ENCODE peak calls at places on chromosomes 4 and X, in eight cellular contexts. G is hepatocyte, R is uterus, T is cardiac fibroblast, P is tibial artery, B is Caco-2, A is right lobe of liver, L is fibroblast of pulmonary artery. W is an unnamed sample.

GRCh38 chr4:101284546-101284945 is 62.8 kb downstream of the PPP3CA start:
- DNase-seq in L (peak), A (no peak), B (no peak), P (no peak), G (no peak), R (no peak), T (peak), W (peak)

GRCh38 chr4:40301592-40301991 is 33.5 kb upstream of the CHRNA9 start:
- DNase-seq in B (no peak), G (no peak), T (no peak), L (no peak), R (no peak), A (no peak), P (no peak), W (no peak)

GRCh38 chrX:11472381-11472780 is 179.2 kb downstream of the AMELX start:
- DNase-seq in T (no peak), R (no peak), A (no peak), G (no peak), L (no peak), P (no peak), B (no peak), W (no peak)

GRCh38 chr4:166594326-166594946 is 639.9 kb downstream of the SPOCK3 start:
- DNase-seq in R (no peak), L (peak), P (no peak), B (peak), A (no peak), T (peak), G (peak), W (peak)

GRCh38 chrX:34521563-34521962 is 135.5 kb downstream of the TMEM47 start:
- DNase-seq in T (no peak), A (no peak), G (no peak), R (no peak), L (peak), B (peak), P (no peak), W (no peak)

GRCh38 chr4:3747582-3747906 is 18.6 kb upstream of the ADRA2C start:
- DNase-seq in R (no peak), A (no peak), B (peak), P (no peak), G (no peak), L (no peak), T (no peak), W (no peak)

GRCh38 chr4:86594559-86595425 is 677 bp downstream of the PTPN13 start:
- DNase-seq in G (peak), L (peak), T (peak), B (peak), P (peak), A (no peak), R (peak), W (peak)

GRCh38 chrX:41300758-41301437 is 33.1 kb upstream of the DDX3X start:
- DNase-seq in T (peak), P (peak), A (no peak), B (no peak), L (peak), G (no peak), R (no peak), W (peak)

GRCh38 chr4:109990307-109991257 is 77.9 kb downstream of the EGF start:
- DNase-seq in B (no peak), P (no peak), G (no peak), L (no peak), T (no peak), R (no peak), A (no peak), W (no peak)
- H3K4me3 ChIP-seq in B (no peak), P (no peak), G (no peak), L (no peak), T (no peak), R (no peak), A (no peak), W (no peak)

DNA sequence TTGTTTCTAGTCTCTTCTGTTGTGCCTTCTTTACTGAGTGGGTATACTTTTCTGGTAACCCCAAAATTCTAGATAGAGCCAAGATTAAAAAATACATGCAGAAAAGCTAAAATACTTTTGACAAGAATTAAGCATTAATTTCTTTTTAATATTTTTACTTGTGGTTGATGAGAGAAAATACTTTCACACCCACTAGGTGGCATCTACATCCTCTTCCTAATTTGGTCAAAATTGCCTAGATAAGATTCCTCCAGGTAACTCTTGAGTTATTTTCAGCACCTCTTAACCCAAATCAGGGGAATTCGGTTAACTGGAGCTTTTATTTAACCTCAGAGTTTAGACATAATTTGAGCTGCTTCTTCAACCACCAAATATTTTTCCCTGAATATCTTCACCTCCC is 28.4 kb upstream of the COX7B2 start:
- DNase-seq in T (peak), G (no peak), A (no peak), B (no peak), R (no peak), L (peak), P (no peak), W (peak)
- TF ChIP-seq CTCF in T (peak), G (peak), A (peak), B (no peak), R (no peak), L (peak), P (no peak), W (no peak)

GRCh38 chrX:107589243-107589642 is 39.1 kb upstream of the PRPS1 start:
- DNase-seq in R (no peak), B (no peak), T (no peak), A (no peak), P (no peak), L (no peak), G (no peak), W (no peak)
- H3K4me3 ChIP-seq in R (no peak), B (no peak), T (no peak), A (no peak), P (no peak), L (no peak), G (no peak), W (no peak)

GRCh38 chr4:20544645-20545044 is 155.6 kb upstream of the PACRGL start:
- DNase-seq in A (no peak), G (peak), B (no peak), R (no peak), L (peak), T (peak), P (no peak), W (peak)
- TF ChIP-seq CTCF in A (peak), G (peak), B (peak), R (peak), L (peak), T (peak), P (peak), W (peak)

GRCh38 chrX:119501511-119502148 is 33.4 kb downstream of the SLC25A5 start:
- DNase-seq in G (no peak), L (no peak), T (no peak), B (no peak), R (no peak), A (no peak), P (no peak), W (no peak)

GRCh38 chrX:119505945-119506344 is 37.7 kb downstream of the SLC25A5 start:
- DNase-seq in P (no peak), B (peak), T (no peak), G (peak), L (no peak), A (peak), R (no peak), W (no peak)

GRCh38 chrX:119502727-119503483 is 34.7 kb downstream of the SLC25A5 start:
- DNase-seq in B (no peak), A (peak), T (peak), R (no peak), G (peak), L (peak), P (no peak), W (no peak)

GRCh38 chrX:119500061-119500800 is 32.0 kb downstream of the SLC25A5 start:
- DNase-seq in L (no peak), R (no peak), B (no peak), T (no peak), G (no peak), A (no peak), P (no peak), W (no peak)

GRCh38 chrX:119503484-119503861 is 35.2 kb downstream of the SLC25A5 start:
- DNase-seq in P (peak), B (no peak), T (peak), R (no peak), G (peak), L (peak), A (peak), W (peak)
- H3K4me3 ChIP-seq in P (no peak), B (no peak), T (no peak), R (no peak), G (no peak), L (no peak), A (no peak), W (no peak)

GRCh38 chr4:139878050-139878449 is 212.4 kb downstream of the MGST2 start:
- DNase-seq in T (no peak), P (no peak), R (no peak), A (no peak), G (no peak), B (no peak), L (no peak), W (no peak)

GRCh38 chr4:139875456-139875855 is 209.8 kb downstream of the MGST2 start:
- DNase-seq in A (no peak), T (no peak), L (no peak), G (no peak), B (no peak), R (no peak), P (no peak), W (peak)

GRCh38 chr4:139872274-139872673 is 206.7 kb downstream of the MGST2 start:
- DNase-seq in P (no peak), B (no peak), G (peak), L (peak), R (no peak), T (peak), A (no peak), W (peak)

GRCh38 chr4:139873111-139873866 is 207.7 kb downstream of the MGST2 start:
- DNase-seq in A (no peak), R (no peak), L (no peak), T (no peak), G (no peak), P (no peak), B (no peak), W (no peak)

DNA sequence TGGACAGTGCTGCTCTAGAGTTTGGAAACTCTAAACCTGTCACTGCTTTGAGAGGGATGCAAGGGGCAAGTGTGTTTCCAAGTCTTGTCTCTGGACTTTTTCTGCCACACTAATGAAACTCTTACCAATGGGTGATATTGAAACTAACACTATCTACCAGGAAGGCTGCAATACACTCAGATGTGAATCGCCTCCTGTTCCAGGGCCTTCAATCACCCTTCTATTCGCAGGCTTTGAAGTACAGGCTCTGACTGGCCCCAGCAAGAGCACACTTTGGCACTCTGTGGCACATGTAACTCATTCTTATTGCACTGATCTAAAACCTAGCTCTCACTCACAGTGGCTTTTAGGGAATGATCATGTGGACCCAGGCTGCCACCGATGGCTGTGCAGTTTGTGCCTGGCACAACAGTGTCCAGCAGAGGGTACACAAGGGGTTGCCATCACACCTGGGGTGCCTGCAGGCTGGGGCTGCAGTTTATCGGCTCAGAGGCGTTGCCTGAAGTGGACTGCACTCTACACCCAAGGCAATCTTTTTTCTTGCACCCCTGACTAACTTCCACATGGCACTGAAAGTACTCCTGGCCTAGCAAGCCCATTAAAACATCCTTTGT is 210.8 kb downstream of the MGST2 start:
- DNase-seq in B (no peak), P (no peak), L (no peak), R (no peak), G (no peak), T (no peak), A (no peak), W (no peak)
- TF ChIP-seq CTCF in B (no peak), P (no peak), L (no peak), R (no peak), G (no peak), T (no peak), A (no peak), W (no peak)

GRCh38 chr4:186360551-186360950 is 94.6 kb downstream of the F11 start:
- DNase-seq in G (no peak), T (no peak), R (no peak), A (no peak), L (no peak), P (no peak), B (no peak), W (no peak)

GRCh38 chr4:186368291-186368690 is 102.3 kb downstream of the F11 start:
- DNase-seq in P (no peak), L (no peak), R (no peak), A (no peak), B (no peak), T (no peak), G (no peak), W (no peak)

GRCh38 chr4:186366326-186366725 is 100.3 kb downstream of the F11 start:
- DNase-seq in L (no peak), T (no peak), P (no peak), R (no peak), A (no peak), B (no peak), G (no peak), W (no peak)
- H3K4me3 ChIP-seq in L (no peak), T (no peak), P (no peak), R (no peak), A (no peak), B (no peak), G (no peak), W (no peak)

DNA sequence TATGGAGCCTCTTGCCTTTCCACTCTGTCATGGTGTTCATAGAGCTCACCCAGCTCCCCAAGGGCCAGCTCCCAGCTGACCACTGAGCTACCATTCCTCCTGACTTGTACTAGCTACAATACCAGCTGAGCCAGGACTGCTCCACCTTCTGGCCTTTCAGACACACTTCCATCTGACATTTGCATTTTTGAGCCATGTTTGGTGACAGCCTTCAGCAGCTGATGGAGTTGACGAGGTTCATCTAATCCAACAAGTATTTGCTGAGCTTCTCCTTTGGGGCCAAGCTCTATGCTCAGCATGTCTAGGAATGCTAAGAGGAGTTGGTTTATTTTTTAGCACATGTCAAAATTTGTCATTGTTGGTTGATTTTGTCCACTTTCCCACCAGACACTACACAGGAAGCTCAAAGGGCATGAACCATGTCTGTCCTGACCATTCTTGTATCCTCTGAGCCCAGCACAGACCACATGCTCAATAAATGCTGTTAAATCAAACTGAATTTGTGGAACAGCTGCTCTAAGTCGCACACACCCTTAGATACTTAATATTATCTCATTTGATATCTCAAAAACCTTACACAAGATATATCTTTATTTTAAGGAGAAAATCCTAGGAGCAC is 142.6 kb upstream of the PPARGC1A start:
- DNase-seq in R (no peak), G (peak), A (no peak), T (peak), L (peak), B (peak), P (no peak), W (peak)
- TF ChIP-seq CTCF in R (no peak), G (peak), A (peak), T (peak), L (peak), B (peak), P (no peak), W (peak)

DNA sequence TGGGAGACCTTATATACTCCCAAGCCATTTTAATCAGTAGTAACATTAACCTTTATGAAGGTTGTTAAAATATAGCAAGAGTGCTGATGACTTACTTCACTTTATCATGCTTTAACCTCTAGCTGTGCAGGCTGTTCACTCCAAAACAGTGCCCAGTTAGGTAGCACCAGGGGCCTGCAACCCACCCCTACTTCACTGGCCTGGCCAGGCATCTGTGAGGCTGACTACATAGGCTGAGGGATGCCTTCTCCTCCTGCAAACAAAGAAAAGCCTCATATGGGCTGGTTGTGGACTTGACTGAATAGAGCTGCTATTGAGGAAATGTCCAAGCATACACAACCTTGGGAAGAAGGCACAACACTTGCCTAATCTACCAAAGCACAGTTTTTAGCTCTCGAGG is 172.8 kb downstream of the SHROOM3 start:
- DNase-seq in L (no peak), G (no peak), B (no peak), T (no peak), A (no peak), P (no peak), R (no peak), W (no peak)
- H3K4me3 ChIP-seq in L (no peak), G (no peak), B (no peak), T (no peak), A (no peak), P (no peak), R (no peak), W (no peak)

GRCh38 chr4:162535121-162535520 is 371.3 kb upstream of the FSTL5 start:
- DNase-seq in R (no peak), G (no peak), A (no peak), L (no peak), B (no peak), T (no peak), P (no peak), W (no peak)
- TF ChIP-seq CTCF in R (no peak), G (no peak), A (peak), L (no peak), B (no peak), T (no peak), P (no peak), W (no peak)